ENCODE peak calls at places on chromosomes 5 and 9, in ten cellular contexts. S, C, I, E, T, G, Z, F, Q and V are unnamed samples.

GRCh38 chr5:161975350-161975749 is 92.2 kb upstream of the GABRG2 start:
- DNase-seq in E (no peak), C (no peak), Z (no peak), G (no peak), S (no peak), F (no peak), Q (no peak), T (no peak), I (no peak), V (no peak)

GRCh38 chr5:5304361-5305035 is 118.0 kb upstream of the ICE1 start:
- DNase-seq in F (no peak), S (no peak), T (no peak), Z (no peak), G (no peak), E (peak; percentile 8), I (no peak), C (peak; percentile 42), Q (no peak), V (no peak)

GRCh38 chr9:76403352-76403751 is 9.1 kb upstream of the RFK start:
- DNase-seq in C (no peak), T (no peak), I (peak; percentile 60), E (peak; percentile 60), Z (no peak), G (peak; percentile 78), Q (no peak), S (no peak), F (peak; percentile 94), V (no peak)

GRCh38 chr5:74413403-74414060 is 227.0 kb downstream of the ENC1 start:
- DNase-seq in T (no peak), S (no peak), E (no peak), I (no peak), Z (no peak), C (no peak), G (no peak), Q (no peak), F (no peak), V (no peak)

GRCh38 chr5:6338871-6339270 is 39.5 kb downstream of the MED10 start:
- DNase-seq in S (no peak), G (no peak), Z (no peak), Q (no peak), I (no peak), F (no peak), C (no peak), E (no peak), T (no peak), V (no peak)

GRCh38 chr5:157253547-157253946 is 12.4 kb upstream of the CYFIP2 start:
- DNase-seq in Z (peak; percentile 64), C (peak; percentile 67), E (peak; percentile 59), Q (peak; percentile 35), T (no peak), F (peak; percentile 72), G (peak; percentile 40), S (peak; percentile 44), I (peak; percentile 55), V (peak; percentile 70)

GRCh38 chr5:16025681-16026080 is 153.9 kb downstream of the MARCHF11 start:
- DNase-seq in S (no peak), Q (no peak), E (no peak), T (no peak), F (no peak), I (no peak), Z (no peak), C (no peak), G (no peak), V (no peak)

GRCh38 chr9:134165357-134166315 is 1.3 kb upstream of the RNU6ATAC start:
- DNase-seq in E (peak; percentile 44), C (no peak), G (peak; percentile 14), S (peak; percentile 45), I (no peak), T (no peak), Z (no peak), Q (no peak), F (peak; percentile 27), V (no peak)

GRCh38 chr5:133343196-133343595 is 269.1 kb downstream of the FSTL4 start:
- DNase-seq in Q (no peak), S (peak; percentile 25), G (no peak), I (no peak), E (no peak), T (no peak), C (no peak), F (no peak), Z (no peak), V (no peak)

GRCh38 chr5:133341915-133342710 is 270.2 kb downstream of the FSTL4 start:
- DNase-seq in G (no peak), E (no peak), F (no peak), Z (no peak), S (no peak), C (no peak), Q (no peak), T (no peak), I (no peak), V (no peak)

GRCh38 chr5:133344266-133344665 is 268.1 kb downstream of the FSTL4 start:
- DNase-seq in S (no peak), F (no peak), Q (no peak), T (no peak), Z (no peak), E (peak; percentile 52), G (no peak), I (no peak), C (no peak), V (no peak)

GRCh38 chr5:133348406-133348805 is 263.9 kb downstream of the FSTL4 start:
- DNase-seq in I (no peak), F (no peak), E (no peak), S (no peak), Q (no peak), T (no peak), G (no peak), Z (no peak), C (no peak), V (no peak)

DNA sequence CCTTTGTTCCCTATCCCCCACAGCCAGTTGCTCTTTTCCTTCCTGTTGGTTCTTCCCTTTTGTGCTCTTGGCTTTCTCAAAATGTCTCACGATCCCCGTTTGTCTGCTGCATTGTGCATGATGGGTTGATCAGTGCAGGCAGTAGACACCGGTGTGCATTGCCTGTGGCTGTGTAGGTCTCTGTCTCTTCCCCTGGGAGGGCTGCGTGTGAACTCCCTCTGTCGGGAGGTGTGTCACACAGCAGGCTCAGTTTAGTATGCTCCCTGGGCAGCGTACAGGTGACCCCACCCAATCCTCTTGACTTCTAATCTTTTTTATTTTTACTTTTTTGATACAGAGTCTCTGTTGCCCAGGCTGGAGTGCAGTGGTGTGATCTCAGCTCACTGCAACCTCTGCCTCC is 265.3 kb downstream of the FSTL4 start:
- DNase-seq in T (no peak), I (no peak), Z (no peak), Q (no peak), S (no peak), F (no peak), C (no peak), G (no peak), E (no peak), V (no peak)
- TF ChIP-seq CTCF in T (no peak), I (no peak), Z (no peak), Q (no peak), S (no peak), F (no peak), C (no peak), G (peak; percentile 31), E (peak; percentile 19), V (no peak)

DNA sequence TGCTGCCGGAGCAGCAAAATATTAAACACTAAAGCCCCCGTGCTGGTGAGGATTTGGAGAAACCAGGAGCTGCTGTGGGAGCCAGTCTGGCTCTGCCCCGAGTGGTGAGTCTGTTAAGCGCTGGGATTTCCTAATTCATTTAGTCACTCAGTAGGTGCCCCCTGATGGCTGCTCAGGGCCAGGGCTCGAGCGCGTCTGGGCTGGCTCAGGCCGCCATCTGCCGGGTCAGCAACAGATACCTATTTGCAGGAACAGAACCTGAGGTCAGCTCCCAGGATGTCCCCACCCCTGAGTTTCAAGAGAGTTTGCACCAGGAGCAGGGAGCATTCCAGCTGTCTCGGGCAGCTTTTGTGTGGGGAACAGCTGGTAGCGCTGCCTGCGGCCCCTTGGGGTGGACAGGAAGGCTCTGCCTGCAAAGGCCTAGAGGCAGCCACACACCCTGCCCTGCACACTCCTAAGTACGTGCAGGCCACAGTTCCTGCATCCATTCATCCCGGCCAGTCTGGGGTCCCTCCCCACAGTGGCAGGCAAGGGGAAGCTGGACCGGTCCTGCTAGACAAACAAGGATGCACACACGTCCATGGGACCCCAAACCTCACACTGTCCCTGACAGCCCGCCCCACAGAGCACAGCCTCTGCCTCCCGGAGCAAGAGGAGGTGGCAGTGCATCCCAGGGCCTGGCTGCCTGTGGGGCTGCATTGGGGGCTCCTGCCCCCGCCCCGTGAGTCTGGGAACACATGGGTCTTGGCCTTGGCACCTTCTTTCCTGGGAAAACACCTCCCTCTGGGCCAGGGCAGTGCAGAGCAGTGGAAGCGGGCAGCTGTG is 83.7 kb downstream of the ADAMTS2 start:
- DNase-seq in G (no peak), F (peak; percentile 68), E (no peak), S (peak; percentile 9), C (peak; percentile 52), T (no peak), Q (no peak), Z (peak; percentile 19), I (no peak), V (peak; percentile 80)
- TF ChIP-seq CTCF in G (peak; percentile 53), F (peak; percentile 64), E (no peak), S (no peak), C (peak; percentile 34), T (no peak), Q (no peak), Z (no peak), I (peak; percentile 67), V (peak; percentile 57)

DNA sequence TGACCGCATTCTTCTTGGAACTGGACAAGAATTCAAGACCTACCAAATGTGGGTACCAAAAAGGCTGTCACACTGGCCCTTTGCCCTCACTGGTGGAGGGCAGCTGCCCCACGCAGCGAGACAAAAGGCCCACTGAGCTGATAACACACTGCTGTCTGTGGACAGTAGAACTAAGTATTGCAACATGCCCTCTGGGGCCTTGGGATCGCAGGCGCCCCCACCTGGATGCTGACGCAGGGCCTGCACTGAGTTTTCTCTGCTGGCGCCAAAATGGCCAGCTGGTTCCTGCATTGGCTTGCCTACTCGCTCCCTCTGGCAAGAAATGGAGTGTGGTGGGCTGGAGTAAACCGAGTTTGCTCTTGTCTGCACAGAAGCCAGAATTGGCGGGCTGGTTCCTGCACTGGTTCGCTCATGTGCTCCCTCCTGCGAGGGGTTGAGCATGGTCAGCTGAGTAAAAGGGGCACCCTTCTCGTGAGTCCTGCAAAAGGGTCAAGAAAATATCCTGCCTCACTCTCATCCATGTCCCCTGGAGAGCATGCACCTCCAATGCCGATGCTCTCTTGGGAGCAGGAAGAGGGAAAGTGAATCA is 55.7 kb downstream of the NXNL2 start:
- DNase-seq in C (no peak), Z (no peak), G (no peak), S (no peak), E (peak; percentile 31), F (no peak), I (no peak), Q (no peak), T (no peak), V (no peak)
- TF ChIP-seq CTCF in C (no peak), Z (no peak), G (peak; percentile 55), S (no peak), E (no peak), F (no peak), I (peak; percentile 16), Q (no peak), T (no peak), V (no peak)

DNA sequence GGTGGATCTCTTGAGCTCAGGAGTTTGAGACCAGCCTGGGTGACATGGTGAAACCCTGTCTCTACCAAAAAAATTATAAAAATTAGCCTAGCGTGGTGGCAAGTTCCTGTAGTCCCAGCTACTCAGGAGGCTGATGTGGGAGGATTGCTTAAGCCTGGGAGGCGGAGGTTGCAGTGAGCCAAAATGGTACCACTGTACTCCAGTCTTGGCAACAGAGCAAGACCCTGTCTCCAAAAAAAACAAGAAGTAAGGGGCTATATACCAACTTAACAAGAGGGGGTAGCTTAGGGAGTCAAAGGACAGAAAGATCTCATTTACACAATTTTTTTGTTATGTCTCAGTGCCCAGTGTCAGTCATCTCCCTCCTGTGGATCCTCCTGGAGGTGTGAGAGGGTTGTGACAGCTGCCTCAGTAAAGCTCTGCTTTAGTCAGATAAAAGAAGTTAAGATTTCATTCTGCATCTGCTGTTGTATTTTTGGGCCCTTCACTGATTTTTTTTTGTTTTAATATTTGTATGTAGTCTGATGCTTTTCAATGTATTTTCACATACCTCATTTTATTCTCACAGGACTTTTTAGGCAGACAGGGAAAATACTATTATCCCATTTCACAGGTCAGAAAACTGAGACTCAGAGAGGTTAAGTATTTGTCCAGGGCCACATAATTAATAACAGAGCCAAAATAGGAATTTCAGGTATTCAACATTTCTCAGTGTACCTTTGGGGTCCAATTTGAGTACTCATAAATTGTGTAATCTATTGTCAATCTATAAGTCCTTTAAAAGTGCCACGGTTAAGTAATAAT is 120.9 kb upstream of the GRHPR start:
- DNase-seq in F (no peak), S (no peak), I (no peak), G (no peak), T (no peak), Z (no peak), E (no peak), Q (no peak), C (no peak), V (no peak)
- TF ChIP-seq CTCF in F (no peak), S (no peak), I (peak; percentile 13), G (no peak), T (no peak), Z (peak; percentile 12), E (peak; percentile 18), Q (no peak), C (no peak), V (no peak)